ENCODE peak calls at places on chromosomes 3 and 15, in eight cellular contexts. R is RWPE1, C is fibroblast of the aortic adventitia, K is endothelial cell, O is Calu3, P is fibroblast of lung, Z is transverse colon, F is heart right ventricle. U is an unnamed sample.

GRCh38 chr15:45457641-45458539 is 64.7 kb downstream of the SLC30A4 start:
- DNase-seq in K (peak), F (no peak), Z (peak), P (peak), R (peak), O (peak), C (peak), U (peak)

GRCh38 chr3:155872904-155873646 is 2.6 kb downstream of the GMPS start:
- DNase-seq in P (no peak), R (no peak), O (no peak), Z (no peak), K (no peak), F (no peak), C (no peak), U (no peak)

GRCh38 chr3:130725746-130726145 is 20.9 kb downstream of the PIK3R4 start:
- DNase-seq in K (no peak), Z (no peak), C (peak), O (no peak), R (no peak), P (peak), F (no peak), U (no peak)

GRCh38 chr3:157442729-157443128 is 6.1 kb downstream of the PTX3 start:
- DNase-seq in F (no peak), K (no peak), R (no peak), C (peak), Z (no peak), O (no peak), P (peak), U (no peak)

GRCh38 chr3:171122212-171122611 is 95.7 kb upstream of the SLC2A2 start:
- DNase-seq in O (no peak), K (no peak), R (no peak), F (no peak), C (no peak), P (no peak), Z (no peak), U (no peak)

GRCh38 chr3:99648091-99648490 is 9.7 kb downstream of the COL8A1 start:
- DNase-seq in P (peak), O (no peak), K (no peak), R (no peak), Z (peak), F (no peak), C (peak), U (no peak)

GRCh38 chr15:92163641-92164040 is 230.0 kb upstream of the ST8SIA2 start:
- DNase-seq in C (no peak), R (no peak), O (no peak), P (no peak), F (no peak), K (no peak), Z (no peak), U (no peak)

GRCh38 chr3:150213577-150213976 is 194.5 kb upstream of the TSC22D2 start:
- DNase-seq in C (no peak), K (no peak), R (no peak), O (no peak), P (no peak), F (no peak), Z (no peak), U (no peak)

GRCh38 chr3:123076496-123077418 is 9.9 kb downstream of the PDIA5 start:
- DNase-seq in C (peak), F (peak), Z (peak), O (peak), P (no peak), K (no peak), R (no peak), U (no peak)

GRCh38 chr3:159726231-159726964 is 262.2 kb upstream of the IL12A start:
- DNase-seq in Z (no peak), C (no peak), O (peak), R (peak), K (no peak), F (no peak), P (no peak), U (no peak)

GRCh38 chr3:155646128-155646527 is 98.7 kb downstream of the PLCH1 start:
- DNase-seq in C (no peak), K (no peak), R (no peak), P (no peak), F (no peak), O (no peak), Z (no peak), U (no peak)

GRCh38 chr3:46907271-46907670 is 29.8 kb downstream of the PTH1R start:
- DNase-seq in Z (no peak), C (no peak), K (no peak), O (no peak), P (no peak), R (no peak), F (no peak), U (no peak)

GRCh38 chr3:141789281-141789680 is 26.1 kb downstream of the GRK7 start:
- DNase-seq in R (no peak), Z (no peak), K (no peak), O (no peak), C (no peak), F (no peak), P (no peak), U (no peak)
- TF ChIP-seq CTCF in R (no peak), Z (no peak), K (no peak), O (no peak), C (no peak), F (no peak), P (no peak), U (no peak)

DNA sequence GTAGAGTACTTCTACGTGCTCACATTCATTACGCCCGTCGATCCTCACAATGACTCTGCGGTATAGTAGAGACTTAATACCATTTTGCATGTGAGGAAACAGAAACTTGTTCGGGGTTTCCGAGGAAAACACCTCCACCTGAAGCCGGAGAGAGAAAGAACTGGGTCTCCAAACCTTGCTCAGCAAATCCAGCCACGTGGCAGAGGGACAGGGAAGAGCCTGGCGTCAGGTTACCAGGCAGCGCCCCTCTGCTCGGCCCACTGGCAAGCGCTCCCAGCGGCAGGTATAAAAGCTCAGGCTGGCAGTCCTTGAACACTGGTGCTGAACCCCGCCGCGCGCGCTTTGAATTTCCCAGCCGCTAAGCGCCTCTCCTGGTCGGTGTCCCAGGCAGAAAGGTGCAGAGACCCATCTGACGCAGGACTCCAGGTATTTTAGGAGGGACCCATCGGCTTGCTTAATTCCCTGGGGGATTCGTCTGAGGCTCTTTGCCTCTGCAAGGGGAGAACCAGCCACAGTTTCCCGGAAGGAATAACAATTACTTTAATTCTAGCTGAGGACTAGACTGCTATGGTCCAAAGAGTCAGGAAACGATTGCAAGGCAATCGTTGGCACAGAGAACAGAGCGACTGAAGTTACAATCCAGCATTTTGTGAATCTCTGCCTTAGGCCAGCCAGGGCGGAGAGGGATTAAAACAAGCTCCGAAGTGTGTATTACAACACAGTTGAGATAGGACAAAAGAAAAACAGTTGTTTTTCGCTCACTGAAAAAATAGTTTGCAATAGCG is at the start of gene C2CD4A:
- DNase-seq in R (peak), K (peak), C (peak), P (peak), F (peak), O (peak), Z (peak), U (no peak)
- TF ChIP-seq CTCF in R (peak), K (no peak), C (peak), P (no peak), F (no peak), O (no peak), Z (no peak), U (no peak)

DNA sequence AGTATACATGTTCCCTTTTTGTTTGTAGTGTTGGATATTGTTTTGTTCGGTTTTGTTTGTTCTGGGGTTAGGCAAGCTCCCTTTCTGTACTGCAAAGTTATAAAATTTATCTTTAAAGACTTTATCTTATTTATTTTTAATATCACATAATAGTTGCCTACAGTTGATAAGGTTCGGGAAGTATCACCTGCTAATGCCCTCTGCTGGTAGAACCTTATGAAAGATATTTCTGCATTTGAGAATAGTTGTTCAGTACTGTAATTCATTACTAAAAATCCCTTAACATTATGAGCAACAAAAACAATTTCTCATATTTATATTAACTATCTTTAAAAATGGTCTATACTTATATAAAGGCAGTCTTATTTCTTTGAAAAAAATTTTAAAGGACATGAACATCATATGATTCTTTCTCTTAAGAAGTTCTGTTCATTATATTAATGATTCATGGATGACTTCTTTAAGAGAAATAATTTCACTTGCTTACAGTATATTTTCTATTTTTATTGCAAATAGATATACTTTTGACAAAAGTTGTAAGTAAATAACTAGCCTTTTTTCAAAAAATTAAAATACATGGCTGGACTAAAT is 1126.8 kb downstream of the SI start:
- DNase-seq in P (no peak), K (no peak), C (no peak), O (no peak), R (no peak), Z (no peak), F (no peak), U (no peak)
- TF ChIP-seq CTCF in P (no peak), K (peak), C (no peak), O (peak), R (peak), Z (peak), F (peak), U (peak)

GRCh38 chr15:50823281-50823680 is 57.8 kb upstream of the SPPL2A start:
- DNase-seq in P (no peak), O (no peak), R (no peak), K (no peak), F (no peak), C (no peak), Z (no peak), U (no peak)
- TF ChIP-seq CTCF in P (no peak), O (no peak), R (no peak), K (no peak), F (no peak), C (no peak), Z (no peak), U (no peak)

GRCh38 chr15:61016087-61016486 is 213.0 kb downstream of the RORA start:
- DNase-seq in C (no peak), Z (no peak), K (no peak), R (no peak), F (no peak), O (no peak), P (no peak), U (no peak)
- TF ChIP-seq CTCF in C (no peak), Z (no peak), K (no peak), R (no peak), F (no peak), O (no peak), P (no peak), U (no peak)

GRCh38 chr3:172201990-172202318 is 162.6 kb downstream of the FNDC3B start:
- DNase-seq in O (no peak), F (no peak), R (no peak), K (no peak), C (peak), P (peak), Z (no peak), U (no peak)
- TF ChIP-seq CTCF in O (no peak), F (no peak), R (no peak), K (no peak), C (peak), P (peak), Z (no peak), U (no peak)